ENCODE peak calls at places on chromosomes 16 and 17, in seven cellular contexts. P is effector memory CD4-positive, alpha-beta T cell; D is stimulated activated CD4-positive, alpha-beta T cell treated with anti-CD3 and anti-CD28 coated beads, Interleukin-15, amount 100 ng/mL, for 1 hour; V is MV-4-11; U is NCI-H1105; Q is ecto neural progenitor cell; S is stimulated activated CD8-positive, alpha-beta memory T cell treated with anti-CD3 and anti-CD28 coated beads, Interleukin-4, amount 100 ng/mL, for 24 hours. T is an unnamed sample.

GRCh38 chr17:30153463-30153862 is 36.8 kb downstream of the NSRP1 start:
- DNase-seq in P (no peak), S (no peak), U (no peak), Q (no peak), D (no peak), V (no peak), T (no peak)

GRCh38 chr16:180921-181667 is 835 bp downstream of the HBQ1 start:
- DNase-seq in U (peak; percentile 43), Q (peak; percentile 92), V (peak; percentile 46), S (peak; percentile 76), D (peak; percentile 82), P (peak; percentile 69), T (no peak)

GRCh38 chr17:8674344-8675305 is 44.1 kb upstream of the MYH10 start:
- DNase-seq in D (no peak), U (no peak), P (no peak), V (no peak), Q (no peak), S (no peak), T (no peak)

GRCh38 chr16:66728117-66728787 is 23.2 kb downstream of the DYNC1LI2 start:
- DNase-seq in U (peak; percentile 56), V (peak; percentile 79), S (no peak), Q (no peak), P (no peak), D (no peak), T (no peak)

GRCh38 chr16:66081967-66082366 is 284.5 kb upstream of the CDH5 start:
- DNase-seq in U (no peak), Q (no peak), V (no peak), D (no peak), P (no peak), S (no peak), T (peak; percentile 40)

GRCh38 chr17:4479340-4479981 is 19.2 kb upstream of the SPNS2 start:
- DNase-seq in U (no peak), S (no peak), Q (no peak), V (no peak), P (no peak), D (no peak), T (no peak)

GRCh38 chr16:2954647-2955381 is 9.3 kb upstream of the KREMEN2 start:
- DNase-seq in U (no peak), Q (peak; percentile 43), V (no peak), D (no peak), P (no peak), S (no peak), T (no peak)

GRCh38 chr16:83835972-83836566 is 28.3 kb downstream of the HSBP1 start:
- DNase-seq in V (peak; percentile 54), U (no peak), D (no peak), P (no peak), S (no peak), Q (no peak), T (peak; percentile 27)

GRCh38 chr17:8087942-8088230 is 370 bp upstream of the ALOX12B start:
- DNase-seq in S (no peak), P (no peak), U (no peak), V (no peak), D (no peak), Q (no peak), T (no peak)

GRCh38 chr16:50304467-50305440 is 38.4 kb downstream of the ADCY7 start:
- DNase-seq in S (no peak), U (no peak), V (no peak), Q (peak; percentile 39), D (no peak), P (no peak), T (no peak)

GRCh38 chr17:57422574-57423164 is 166.3 kb downstream of the MSI2 start:
- DNase-seq in D (no peak), V (peak; percentile 98), U (no peak), S (no peak), Q (no peak), P (no peak), T (peak; percentile 69)

GRCh38 chr17:29433551-29433950 is 43.4 kb downstream of the TAOK1 start:
- DNase-seq in D (no peak), Q (no peak), S (no peak), V (no peak), P (no peak), U (no peak), T (no peak)

GRCh38 chr16:4505356-4506153 is 29.4 kb downstream of the HMOX2 start:
- DNase-seq in D (peak; percentile 20), Q (no peak), P (peak; percentile 62), U (no peak), V (peak; percentile 86), S (peak; percentile 25), T (no peak)

GRCh38 chr16:1078579-1079021 is 6.1 kb downstream of the SSTR5 start:
- DNase-seq in Q (no peak), P (no peak), D (no peak), U (peak; percentile 46), S (no peak), V (no peak), T (peak; percentile 76)

GRCh38 chr17:79654350-79654959 is 43.6 kb upstream of the RBFOX3 start:
- DNase-seq in D (no peak), P (no peak), U (no peak), S (no peak), Q (peak; percentile 25), V (no peak), T (no peak)

GRCh38 chr16:27258241-27258734 is 10.3 kb downstream of the NSMCE1 start:
- DNase-seq in S (no peak), V (no peak), D (no peak), P (no peak), Q (no peak), U (no peak), T (peak; percentile 66)

GRCh38 chr17:63550816-63551639 is 751 bp downstream of the DCAF7 start:
- DNase-seq in D (no peak), S (no peak), Q (peak; percentile 71), V (no peak), U (peak; percentile 50), P (no peak), T (no peak)

GRCh38 chr17:50785126-50785525 is 17.8 kb upstream of the ANKRD40CL start:
- DNase-seq in V (no peak), Q (no peak), D (no peak), P (no peak), U (no peak), S (no peak), T (peak; percentile 51)

GRCh38 chr17:17062356-17062755 is 20.1 kb downstream of the MPRIP start:
- DNase-seq in V (no peak), U (no peak), S (no peak), Q (no peak), D (no peak), P (no peak), T (no peak)

GRCh38 chr16:46695937-46696336 is 6.5 kb downstream of the ORC6 start:
- DNase-seq in P (no peak), D (no peak), U (no peak), S (no peak), Q (no peak), V (no peak), T (no peak)

GRCh38 chr16:23847251-23847650 is 11.5 kb downstream of the PRKCB start:
- DNase-seq in P (no peak), D (no peak), Q (no peak), U (no peak), S (no peak), V (no peak), T (no peak)

GRCh38 chr17:77693776-77694175 is 264.7 kb upstream of the TNRC6C start:
- DNase-seq in U (no peak), P (no peak), V (no peak), S (no peak), D (no peak), Q (peak; percentile 43), T (no peak)

GRCh38 chr17:35809855-35810461 is 674 bp downstream of the TAF15 start:
- DNase-seq in U (no peak), D (no peak), S (no peak), V (no peak), P (no peak), Q (no peak), T (no peak)

GRCh38 chr16:25066426-25066746 is 45.2 kb upstream of the LCMT1 start:
- DNase-seq in S (no peak), P (no peak), U (no peak), V (no peak), Q (no peak), D (no peak), T (no peak)

GRCh38 chr16:24800586-24800985 is 45.2 kb upstream of the SLC5A11 start:
- DNase-seq in D (no peak), Q (no peak), U (no peak), P (no peak), V (no peak), S (no peak), T (no peak)

GRCh38 chr17:3859895-3860294 is 13.8 kb upstream of the NCBP3 start:
- DNase-seq in P (no peak), Q (no peak), D (no peak), S (no peak), U (no peak), V (no peak), T (no peak)

GRCh38 chr17:39166437-39167335 is 725 bp upstream of the ARL5C start:
- DNase-seq in D (no peak), P (no peak), V (peak; percentile 42), U (no peak), Q (no peak), S (no peak), T (no peak)

GRCh38 chr16:56108724-56109123 is 82.6 kb upstream of the GNAO1 start:
- DNase-seq in P (no peak), S (no peak), U (peak; percentile 72), Q (no peak), V (no peak), D (no peak), T (no peak)

GRCh38 chr17:73553311-73553710 is 90.9 kb downstream of the SDK2 start:
- DNase-seq in U (no peak), P (no peak), V (no peak), Q (no peak), S (no peak), D (no peak), T (no peak)

GRCh38 chr17:61360318-61360717 is 39.3 kb upstream of the TBX2 start:
- DNase-seq in U (no peak), P (no peak), D (no peak), V (no peak), S (no peak), Q (no peak), T (no peak)

GRCh38 chr17:51046527-51047384 is 73.9 kb downstream of the SPAG9 start:
- DNase-seq in P (no peak), D (no peak), Q (peak; percentile 92), U (peak; percentile 47), V (no peak), S (no peak), T (no peak)

GRCh38 chr16:86573646-86574508 is 4.5 kb upstream of the FOXL1 start:
- DNase-seq in Q (no peak), D (no peak), P (no peak), U (no peak), V (no peak), S (no peak), T (no peak)

GRCh38 chr16:75351183-75351582 is 82.1 kb downstream of the CFDP1 start:
- DNase-seq in P (no peak), S (no peak), D (no peak), U (no peak), Q (no peak), V (no peak), T (peak; percentile 59)

GRCh38 chr16:1545044-1545736 is 11.7 kb downstream of the TMEM204 start:
- DNase-seq in V (no peak), Q (no peak), S (no peak), U (no peak), P (no peak), D (no peak), T (no peak)